ENCODE peak calls at places on chromosomes 2 and 18, in five cellular contexts. U is sigmoid colon, A is GM20000, R is fibroblast of pulmonary artery, E is cardiac fibroblast. O is an unnamed sample.

GRCh38 chr2:3488768-3489448 is 30.4 kb downstream of the ADI1 start:
- DNase-seq in U (peak), A (no peak), R (no peak), E (no peak), O (no peak)

GRCh38 chr18:10055125-10055750 is 141.4 kb downstream of the VAPA start:
- DNase-seq in U (no peak), A (no peak), R (no peak), E (no peak), O (peak)

GRCh38 chr2:160920791-160921303 is 239.4 kb upstream of the TANK start:
- DNase-seq in U (peak), A (no peak), R (peak), E (peak), O (peak)

GRCh38 chr18:77031662-77032061 is 100.9 kb downstream of the MBP start:
- DNase-seq in U (no peak), A (no peak), R (no peak), E (no peak), O (no peak)

GRCh38 chr18:34224423-34225217 is at the start of gene NOL4:
- DNase-seq in U (peak), A (peak), R (no peak), E (peak), O (no peak)

GRCh38 chr2:3870222-3870621 is 166.8 kb downstream of the DCDC2C start:
- DNase-seq in U (no peak), A (no peak), R (no peak), E (no peak), O (no peak)

GRCh38 chr2:157722580-157723234 is 94.0 kb upstream of the ACVR1C start:
- DNase-seq in U (no peak), A (no peak), R (peak), E (peak), O (peak)

GRCh38 chr2:26608557-26608956 is 32.6 kb downstream of the CIB4 start:
- DNase-seq in U (no peak), A (no peak), R (no peak), E (no peak), O (no peak)

GRCh38 chr2:241344925-241345651 is 11.0 kb upstream of the FARP2 start:
- DNase-seq in U (no peak), A (no peak), R (peak), E (peak), O (peak)

GRCh38 chr2:46984642-46985476 is 69.3 kb upstream of the MCFD2 start:
- DNase-seq in U (peak), A (peak), R (peak), E (peak), O (peak)

GRCh38 chr2:28624798-28625701 is 126.6 kb upstream of the PPP1CB start:
- DNase-seq in U (peak), A (peak), R (peak), E (peak), O (no peak)

GRCh38 chr18:78238404-78239089 is 741.1 kb upstream of the SALL3 start:
- DNase-seq in U (no peak), A (no peak), R (no peak), E (no peak), O (no peak)

GRCh38 chr2:9346885-9347284 is 76.4 kb downstream of the ITGB1BP1 start:
- DNase-seq in U (no peak), A (no peak), R (no peak), E (no peak), O (no peak)

GRCh38 chr2:15941970-15942710 is 1.8 kb downstream of the MYCN start:
- DNase-seq in U (no peak), A (peak), R (no peak), E (no peak), O (no peak)

GRCh38 chr18:31565345-31565744 is 26.3 kb upstream of the TTR start:
- DNase-seq in U (no peak), A (no peak), R (no peak), E (no peak), O (no peak)

GRCh38 chr2:74576830-74577229 is 22.3 kb downstream of the DOK1 start:
- DNase-seq in U (peak), A (no peak), R (peak), E (peak), O (peak)

GRCh38 chr2:71783815-71784214 is 330.5 kb downstream of the DYSF start:
- DNase-seq in U (no peak), A (no peak), R (no peak), E (no peak), O (no peak)

GRCh38 chr2:64392514-64392913 is 61.4 kb upstream of the LGALSL start:
- DNase-seq in U (no peak), A (no peak), R (no peak), E (no peak), O (no peak)

GRCh38 chr18:63578357-63578958 is 8.7 kb upstream of the SERPINB13 start:
- DNase-seq in U (no peak), A (peak), R (peak), E (peak), O (peak)

GRCh38 chr2:209942936-209943605 is 59.4 kb upstream of the RPE start:
- DNase-seq in U (no peak), A (no peak), R (peak), E (peak), O (no peak)

GRCh38 chr2:62293490-62294212 is 97.7 kb downstream of the B3GNT2 start:
- DNase-seq in U (peak), A (no peak), R (no peak), E (no peak), O (peak)

GRCh38 chr2:178418426-178418825 is 32.5 kb downstream of the PRKRA start:
- DNase-seq in U (no peak), A (no peak), R (peak), E (peak), O (peak)

GRCh38 chr2:172089005-172089504 is 3.7 kb downstream of the DLX1 start:
- DNase-seq in U (no peak), A (peak), R (no peak), E (no peak), O (no peak)

GRCh38 chr2:70118798-70119454 is 31.6 kb downstream of the PCBP1 start:
- DNase-seq in U (no peak), A (no peak), R (peak), E (no peak), O (no peak)

GRCh38 chr2:191389288-191389687 is 144.1 kb downstream of the MYO1B start:
- DNase-seq in U (no peak), A (no peak), R (no peak), E (no peak), O (no peak)

GRCh38 chr2:72630767-72631166 is 195.1 kb downstream of the EXOC6B start:
- DNase-seq in U (no peak), A (no peak), R (peak), E (peak), O (peak)

GRCh38 chr2:96163415-96163767 is 18.2 kb upstream of the DUSP2 start:
- DNase-seq in U (no peak), A (no peak), R (no peak), E (no peak), O (no peak)

GRCh38 chr2:211835695-211836094 is 702.9 kb downstream of the ERBB4 start:
- DNase-seq in U (no peak), A (no peak), R (no peak), E (no peak), O (no peak)

GRCh38 chr2:55154525-55155030 is 77.5 kb downstream of the CLHC1 start:
- DNase-seq in U (no peak), A (no peak), R (no peak), E (no peak), O (no peak)

GRCh38 chr18:59079264-59079972 is 60.3 kb upstream of the SEC11C start:
- DNase-seq in U (no peak), A (no peak), R (no peak), E (no peak), O (no peak)

GRCh38 chr2:210955591-210955990 is 399.2 kb downstream of the CPS1 start:
- DNase-seq in U (no peak), A (no peak), R (peak), E (peak), O (peak)

GRCh38 chr2:131673400-131674173 is 145.9 kb downstream of the CCDC74A start:
- DNase-seq in U (peak), A (peak), R (peak), E (peak), O (peak)

GRCh38 chr2:60091884-60092283 is 461.6 kb downstream of the BCL11A start:
- DNase-seq in U (no peak), A (no peak), R (no peak), E (no peak), O (no peak)

GRCh38 chr2:12504443-12504842 is 212.3 kb upstream of the TRIB2 start:
- DNase-seq in U (no peak), A (no peak), R (peak), E (peak), O (peak)

GRCh38 chr2:26550276-26551015 is 72.5 kb upstream of the OTOF start:
- DNase-seq in U (peak), A (no peak), R (no peak), E (no peak), O (no peak)

GRCh38 chr2:58900664-58901063 is 659.5 kb upstream of the FANCL start:
- DNase-seq in U (no peak), A (no peak), R (no peak), E (no peak), O (no peak)

GRCh38 chr2:229133155-229133772 is 137.8 kb downstream of the PID1 start:
- DNase-seq in U (no peak), A (no peak), R (peak), E (peak), O (peak)
- TF ChIP-seq CTCF in U (peak), A (no peak), R (peak), E (peak), O (peak)

GRCh38 chr2:111667542-111668273 is 216.3 kb downstream of the ANAPC1 start:
- DNase-seq in U (no peak), A (no peak), R (peak), E (peak), O (peak)
- TF ChIP-seq CTCF in U (no peak), A (no peak), R (peak), E (peak), O (peak)

DNA sequence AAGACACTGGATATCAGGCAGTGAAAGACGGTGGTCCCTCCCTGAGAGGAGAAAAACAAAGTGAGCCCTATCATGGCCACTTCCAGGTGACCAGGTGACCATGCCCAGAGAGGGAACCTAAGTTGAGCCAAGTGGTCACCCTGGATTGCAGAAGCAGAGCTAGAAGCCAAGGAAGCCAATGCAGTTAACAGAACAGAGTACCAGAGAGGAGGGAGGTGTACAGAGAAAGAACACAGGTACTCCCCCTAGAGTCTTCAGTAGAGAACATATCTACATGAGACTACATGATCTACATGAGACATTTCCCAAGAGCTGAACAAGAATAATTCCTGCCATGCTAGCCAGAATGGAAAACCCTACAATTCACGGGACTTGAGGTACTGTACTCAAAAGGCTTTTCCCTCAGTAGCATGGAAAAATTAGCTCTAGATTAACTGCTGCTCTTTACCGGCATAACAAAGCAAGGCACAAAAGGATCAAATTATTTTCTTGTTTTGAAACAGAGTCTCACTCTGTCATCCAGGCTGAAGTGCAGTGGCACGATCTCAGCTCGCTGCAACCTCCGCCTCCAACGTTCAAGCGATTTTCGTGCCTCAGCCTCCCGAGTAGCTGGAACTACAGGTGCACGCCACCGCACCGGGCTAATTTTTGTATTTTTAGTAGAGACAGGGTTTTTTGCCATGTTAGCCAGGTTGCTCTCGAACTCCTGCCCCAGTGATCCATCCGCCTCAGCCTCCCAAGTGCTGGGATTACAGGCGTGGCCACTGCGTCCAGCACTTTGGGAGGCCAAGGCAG is 23.5 kb downstream of the ROCK2 start:
- DNase-seq in U (no peak), A (no peak), R (no peak), E (no peak), O (no peak)
- TF ChIP-seq CTCF in U (no peak), A (no peak), R (no peak), E (no peak), O (no peak)

GRCh38 chr2:128646091-128646490 is 327.4 kb upstream of the HS6ST1 start:
- DNase-seq in U (no peak), A (no peak), R (no peak), E (no peak), O (no peak)

GRCh38 chr2:128645631-128646030 is 327.0 kb upstream of the HS6ST1 start:
- DNase-seq in U (no peak), A (no peak), R (no peak), E (no peak), O (no peak)

GRCh38 chr2:128644156-128644555 is 325.5 kb upstream of the HS6ST1 start:
- DNase-seq in U (peak), A (no peak), R (no peak), E (no peak), O (no peak)

GRCh38 chr2:128644745-128645256 is 326.1 kb upstream of the HS6ST1 start:
- DNase-seq in U (peak), A (no peak), R (no peak), E (no peak), O (no peak)

GRCh38 chr2:128646691-128647090 is 328.0 kb upstream of the HS6ST1 start:
- DNase-seq in U (no peak), A (no peak), R (no peak), E (no peak), O (no peak)
- TF ChIP-seq CTCF in U (no peak), A (no peak), R (no peak), E (no peak), O (no peak)

GRCh38 chr18:40413160-40413559 is 1541.9 kb upstream of the PIK3C3 start:
- DNase-seq in U (no peak), A (no peak), R (peak), E (peak), O (peak)
- TF ChIP-seq CTCF in U (peak), A (no peak), R (peak), E (peak), O (peak)

GRCh38 chr2:88055436-88056128 is at the start of gene KRCC1:
- DNase-seq in U (peak), A (peak), R (peak), E (peak), O (peak)
- TF ChIP-seq CTCF in U (no peak), A (no peak), R (no peak), E (no peak), O (no peak)

GRCh38 chr18:3798032-3798431 is 348.1 kb downstream of the TGIF1 start:
- DNase-seq in U (no peak), A (no peak), R (no peak), E (no peak), O (no peak)

GRCh38 chr18:3792711-3793110 is 342.7 kb downstream of the TGIF1 start:
- DNase-seq in U (no peak), A (no peak), R (no peak), E (no peak), O (no peak)

GRCh38 chr18:3796434-3796833 is 346.5 kb downstream of the TGIF1 start:
- DNase-seq in U (no peak), A (no peak), R (no peak), E (no peak), O (no peak)

GRCh38 chr18:3793545-3793944 is 343.6 kb downstream of the TGIF1 start:
- DNase-seq in U (no peak), A (no peak), R (peak), E (peak), O (peak)

DNA sequence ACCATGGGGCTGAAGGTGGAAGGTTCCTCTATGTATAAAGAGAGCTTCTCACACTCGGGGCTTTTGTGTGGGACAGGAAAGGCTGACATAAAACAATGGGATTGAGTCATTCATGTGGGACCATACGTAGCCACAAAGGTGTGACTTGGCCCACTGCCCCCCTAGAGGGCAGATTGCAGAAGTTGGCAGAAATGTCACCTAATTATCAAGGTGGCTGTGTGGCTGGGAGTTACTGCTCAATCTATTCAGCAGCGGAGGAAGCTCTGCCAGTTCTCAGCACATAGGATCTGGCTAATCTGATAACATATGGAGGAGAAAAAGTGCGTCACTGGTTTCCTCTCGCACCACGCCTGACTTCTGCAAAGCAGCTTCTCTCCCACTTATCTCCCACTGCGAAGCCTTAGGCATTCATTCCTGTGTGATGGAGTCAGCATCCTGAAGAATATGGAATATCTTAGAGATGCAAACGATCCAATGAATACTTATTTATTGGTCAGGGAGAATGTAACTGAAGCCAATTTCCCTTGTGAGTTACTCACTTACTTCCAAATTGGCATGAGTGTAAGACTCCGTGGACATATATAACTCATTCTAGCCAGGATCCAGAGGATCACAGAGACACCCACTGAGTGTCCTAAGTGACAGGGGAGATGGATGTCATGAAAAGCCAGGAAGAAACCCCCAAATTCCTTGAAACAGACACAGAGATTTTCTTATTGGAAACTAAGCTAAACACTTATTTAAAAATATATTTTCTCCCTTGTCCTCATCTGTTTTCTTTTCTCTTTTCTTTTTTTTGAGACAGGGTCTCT is 344.8 kb downstream of the TGIF1 start:
- DNase-seq in U (no peak), A (no peak), R (peak), E (peak), O (peak)
- TF ChIP-seq CTCF in U (no peak), A (no peak), R (no peak), E (no peak), O (no peak)

GRCh38 chr2:216503697-216504375 is 5.2 kb downstream of the RPL37A start:
- DNase-seq in U (no peak), A (no peak), R (no peak), E (no peak), O (no peak)

GRCh38 chr2:216499641-216500218 is 1.1 kb downstream of the RPL37A start:
- DNase-seq in U (no peak), A (no peak), R (no peak), E (no peak), O (no peak)

GRCh38 chr2:216502776-216503629 is 4.4 kb downstream of the RPL37A start:
- DNase-seq in U (no peak), A (no peak), R (no peak), E (no peak), O (no peak)

GRCh38 chr2:216500572-216500971 is 1.9 kb downstream of the RPL37A start:
- DNase-seq in U (no peak), A (no peak), R (no peak), E (no peak), O (no peak)

DNA sequence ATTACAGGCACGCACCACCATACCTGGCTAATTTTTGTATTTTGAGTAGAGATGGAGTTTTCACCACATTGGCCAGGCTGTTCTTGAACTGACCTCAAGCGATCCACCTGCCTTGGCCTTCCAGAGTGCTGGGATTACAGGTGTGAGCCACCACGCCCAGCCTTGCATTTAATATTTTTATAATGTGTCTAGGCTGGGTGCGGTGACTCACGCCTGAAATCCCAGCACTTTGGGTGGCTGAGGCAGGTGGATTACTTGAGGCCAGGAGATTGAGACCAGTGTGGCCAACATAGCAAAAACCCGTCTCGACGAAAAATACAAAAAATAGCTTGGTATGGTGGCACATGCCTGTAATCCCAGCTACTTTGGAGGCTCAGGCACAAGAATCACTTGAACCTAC is 3.2 kb downstream of the RPL37A start:
- DNase-seq in U (no peak), A (no peak), R (no peak), E (no peak), O (no peak)
- TF ChIP-seq CTCF in U (no peak), A (no peak), R (no peak), E (no peak), O (no peak)

GRCh38 chr2:18425186-18425585 is 135.3 kb downstream of the RDH14 start:
- DNase-seq in U (no peak), A (no peak), R (peak), E (peak), O (no peak)
- TF ChIP-seq CTCF in U (no peak), A (no peak), R (peak), E (no peak), O (no peak)